ENCODE peak calls at places on chromosome X, in four cellular contexts. L is HCT116, N is K562, C is HepG2. W is an unnamed sample.

GRCh38 chrX:133575501-133575900 is 160.2 kb upstream of the GPC4 start:
- DNase-seq in L (no peak), N (no peak), C (no peak), W (no peak)

GRCh38 chrX:4379071-4379470 is 665.6 kb upstream of the PRKX start:
- DNase-seq in L (no peak), N (no peak), C (no peak), W (no peak)

GRCh38 chrX:21749924-21750323 is 8.0 kb downstream of the SMPX start:
- DNase-seq in L (no peak), N (no peak), C (no peak), W (no peak)

GRCh38 chrX:128759745-128760144 is 707.5 kb upstream of the ACTRT1 start:
- DNase-seq in L (no peak), N (no peak), C (peak; percentile 66), W (peak; percentile 27)

GRCh38 chrX:83759872-83760271 is 101.1 kb upstream of the CYLC1 start:
- DNase-seq in L (no peak), N (no peak), C (peak; percentile 6), W (no peak)

GRCh38 chrX:9785944-9786741 is at the start of gene SHROOM2:
- DNase-seq in L (no peak), N (peak; percentile 27), C (no peak), W (no peak)

GRCh38 chrX:153953342-153953830 is 8.9 kb upstream of the RENBP start:
- DNase-seq in L (no peak), N (peak; percentile 56), C (peak; percentile 14), W (no peak)

GRCh38 chrX:31845003-31845402 is 773.2 kb upstream of the FTHL17 start:
- DNase-seq in L (no peak), N (no peak), C (no peak), W (no peak)

GRCh38 chrX:44010626-44011025 is 37.4 kb upstream of the NDP start:
- DNase-seq in L (no peak), N (no peak), C (no peak), W (no peak)

GRCh38 chrX:115892787-115893671 is 277.5 kb upstream of the AGTR2 start:
- DNase-seq in L (peak; percentile 40), N (peak; percentile 44), C (peak; percentile 73), W (no peak)

GRCh38 chrX:72297953-72298730 is 7.6 kb downstream of the CITED1 start:
- DNase-seq in L (no peak), N (no peak), C (peak; percentile 16), W (no peak)

GRCh38 chrX:19204623-19205022 is 82.4 kb upstream of the ADGRG2 start:
- DNase-seq in L (no peak), N (no peak), C (no peak), W (no peak)

GRCh38 chrX:30748337-30748960 is 95.2 kb downstream of the GK start:
- DNase-seq in L (no peak), N (peak; percentile 17), C (peak; percentile 50), W (no peak)

DNA sequence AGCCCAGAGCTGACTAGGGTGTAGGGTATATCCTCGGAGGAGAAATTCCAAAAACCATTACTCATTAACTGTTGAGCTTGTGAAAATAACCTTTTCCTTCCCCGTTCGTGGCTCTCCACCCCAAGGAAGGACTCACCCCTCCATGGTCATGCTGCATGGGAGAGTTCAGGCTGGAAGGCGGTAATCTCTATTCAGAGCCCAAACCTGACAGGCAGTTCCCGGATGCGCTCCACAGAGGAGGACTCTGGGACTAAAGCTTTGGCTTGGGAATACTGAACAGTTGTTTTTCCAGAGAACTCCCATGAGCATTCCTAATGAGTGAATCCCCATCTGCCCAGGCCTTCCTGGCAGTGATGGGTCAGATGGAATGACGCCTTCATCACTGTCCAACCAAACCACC is 125.4 kb downstream of the BCOR start:
- DNase-seq in L (no peak), N (no peak), C (no peak), W (no peak)
- TF ChIP-seq TCF7L2 in L (no peak), N (no peak), C (no peak), W (no peak)

DNA sequence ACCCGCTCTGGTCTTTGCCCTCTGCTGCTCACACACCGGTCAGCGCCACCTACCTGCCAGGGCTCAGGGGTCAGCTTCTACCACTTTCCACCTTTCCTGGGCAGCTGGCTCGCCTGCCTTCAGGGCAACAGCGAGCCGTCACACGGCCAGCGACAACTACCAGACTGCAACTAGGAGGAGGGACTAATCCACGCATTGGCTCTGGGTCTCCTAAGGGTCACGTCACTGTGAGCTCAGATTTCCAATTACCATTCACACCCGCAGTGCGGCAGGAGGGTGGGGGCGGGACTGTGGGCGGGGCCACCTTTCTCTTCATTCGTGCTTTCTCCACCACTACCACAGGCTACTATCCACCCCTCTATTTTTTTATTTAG is at the start of gene BEX5:
- DNase-seq in L (no peak), N (peak; percentile 18), C (no peak), W (no peak)
- TF ChIP-seq POLR2AphosphoS5 in L (no peak), N (no peak), C (no peak), W (no peak)

GRCh38 chrX:17882680-17883079 is 21.6 kb upstream of the RAI2 start:
- DNase-seq in L (no peak), N (no peak), C (no peak), W (no peak)

GRCh38 chrX:17888421-17888820 is 27.3 kb upstream of the RAI2 start:
- DNase-seq in L (no peak), N (no peak), C (no peak), W (no peak)
- TF ChIP-seq TCF7L2 in L (no peak), N (no peak), C (no peak), W (no peak)

GRCh38 chrX:71251456-71251973 is 2.4 kb downstream of the ZMYM3 start:
- DNase-seq in L (no peak), N (no peak), C (no peak), W (no peak)

GRCh38 chrX:71253253-71254091 is 468 bp downstream of the ZMYM3 start:
- DNase-seq in L (no peak), N (peak; percentile 66), C (peak; percentile 13), W (no peak)

GRCh38 chrX:71252221-71252620 is 1.7 kb downstream of the ZMYM3 start:
- DNase-seq in L (no peak), N (no peak), C (no peak), W (no peak)

GRCh38 chrX:71256051-71256450 is 2.1 kb upstream of the ZMYM3 start:
- DNase-seq in L (no peak), N (no peak), C (no peak), W (no peak)

DNA sequence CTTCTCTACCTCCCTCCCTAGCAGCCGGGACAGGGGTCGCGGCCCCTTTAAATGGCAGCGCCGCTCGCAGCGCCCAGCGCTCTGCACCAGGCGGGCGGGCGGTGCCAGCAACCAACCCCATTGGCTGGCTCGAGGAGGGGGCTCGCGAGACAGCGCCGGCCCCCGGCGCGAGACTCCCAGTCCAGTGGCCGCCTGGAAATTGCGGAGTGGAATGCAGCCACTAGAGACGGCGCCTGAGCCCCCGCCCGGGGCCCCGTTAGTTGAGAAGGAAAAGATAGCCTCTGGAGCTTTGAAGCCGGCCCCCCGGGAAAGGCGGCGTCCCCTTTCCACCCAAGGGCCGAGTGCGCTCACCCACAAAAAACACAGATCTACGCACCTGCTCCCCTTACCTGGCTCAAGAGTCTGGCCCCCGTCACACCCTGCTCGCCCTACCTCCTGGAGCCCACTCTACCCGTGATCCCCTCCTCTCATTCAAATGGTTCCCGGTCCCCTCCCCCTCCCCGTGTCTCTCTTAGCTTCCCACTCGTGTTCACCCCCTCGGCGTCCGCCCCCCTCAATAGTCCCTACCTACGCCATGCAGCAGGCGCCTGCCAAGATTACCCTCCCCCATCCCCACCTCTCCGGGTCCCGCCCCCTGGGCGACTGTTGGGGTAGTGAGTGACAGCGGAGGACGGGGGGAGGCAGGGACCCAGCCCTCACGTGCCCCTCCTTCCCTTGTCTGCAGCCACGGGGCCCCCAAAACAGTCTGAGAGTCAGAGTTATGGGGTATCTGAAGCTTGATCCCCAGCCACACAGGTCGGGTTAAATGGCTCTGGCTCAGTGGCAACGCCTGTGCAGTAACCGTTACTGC is at the start of gene ZMYM3:
- DNase-seq in L (peak; percentile 50), N (peak; percentile 92), C (peak; percentile 67), W (no peak)
- TF ChIP-seq POLR2AphosphoS5 in L (no peak), N (no peak), C (peak; percentile 28), W (no peak)

GRCh38 chrX:130705591-130705990 is 197.4 kb downstream of the ENOX2 start:
- DNase-seq in L (no peak), N (no peak), C (peak; percentile 1), W (no peak)
- TF ChIP-seq TCF7L2 in L (no peak), N (no peak), C (no peak), W (no peak)

DNA sequence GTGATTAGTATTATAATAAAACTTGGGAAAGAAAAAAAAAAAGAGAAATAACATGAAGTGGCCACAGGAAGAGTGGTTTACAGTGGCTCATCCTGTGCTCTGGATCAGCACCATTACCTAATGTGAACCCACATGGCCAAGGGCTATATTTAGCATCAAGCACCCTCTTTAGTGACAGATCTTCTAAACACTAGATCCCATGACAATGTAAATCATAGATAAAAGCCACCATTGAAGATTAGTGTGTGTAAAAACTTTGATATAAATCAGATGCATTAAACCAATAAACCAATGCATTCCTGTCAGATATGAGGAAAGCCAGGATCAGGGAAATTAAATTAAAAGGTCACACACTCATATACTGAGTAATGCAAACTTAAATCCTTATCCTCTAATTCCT is 400.6 kb upstream of the MAGEB18 start:
- DNase-seq in L (no peak), N (no peak), C (no peak), W (no peak)
- TF ChIP-seq POLR2AphosphoS5 in L (no peak), N (no peak), C (no peak), W (no peak)

DNA sequence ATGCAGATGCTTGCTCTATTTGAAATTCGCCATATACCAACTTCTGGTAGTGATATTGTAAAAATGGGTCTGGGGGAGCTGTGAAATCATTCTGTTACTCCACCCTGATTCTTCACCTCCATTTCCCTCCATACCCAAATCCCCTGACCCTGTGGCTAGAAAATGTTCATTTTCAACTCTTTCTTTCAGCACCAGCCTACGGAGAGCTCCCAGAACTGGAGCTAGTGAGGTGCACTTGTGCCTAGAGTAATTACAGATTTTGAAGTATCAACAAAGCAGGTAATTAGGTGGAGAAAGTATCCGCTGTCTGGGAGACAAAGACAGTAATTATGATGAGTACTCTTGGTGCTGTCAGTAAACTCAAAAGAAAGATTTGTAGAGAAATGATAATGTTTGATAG is 8.1 kb downstream of the ARHGAP36 start:
- DNase-seq in L (no peak), N (no peak), C (no peak), W (no peak)
- TF ChIP-seq TCF7L2 in L (no peak), N (no peak), C (no peak), W (no peak)

GRCh38 chrX:68897118-68897517 is 68.3 kb downstream of the EFNB1 start:
- DNase-seq in L (no peak), N (peak; percentile 64), C (no peak), W (no peak)

GRCh38 chrX:68894513-68895338 is 65.9 kb downstream of the EFNB1 start:
- DNase-seq in L (no peak), N (no peak), C (no peak), W (no peak)

GRCh38 chrX:68897546-68897945 is 68.7 kb downstream of the EFNB1 start:
- DNase-seq in L (no peak), N (no peak), C (no peak), W (no peak)

GRCh38 chrX:68895339-68896250 is 66.8 kb downstream of the EFNB1 start:
- DNase-seq in L (no peak), N (peak; percentile 29), C (peak; percentile 3), W (no peak)

GRCh38 chrX:68896581-68896980 is 67.8 kb downstream of the EFNB1 start:
- DNase-seq in L (no peak), N (no peak), C (no peak), W (no peak)
- TF ChIP-seq POLR2AphosphoS5 in L (no peak), N (no peak), C (no peak), W (no peak)